ENCODE peak calls at places on chromosomes 11 and 22, in six cellular contexts. X is epithelial cell of esophagus, B is skeletal muscle cell, R is PC-9, H is lung, J is ovary. V is an unnamed sample.

GRCh38 chr22:36136475-36136874 is 24.1 kb downstream of the APOL3 start:
- DNase-seq in X (no peak), R (no peak), H (no peak), J (no peak), B (no peak), V (no peak)

GRCh38 chr11:44471603-44472002 is 93.9 kb upstream of the CD82 start:
- DNase-seq in J (no peak), R (no peak), H (no peak), X (no peak), B (no peak), V (no peak)

GRCh38 chr11:66523611-66524010 is 13.2 kb downstream of the BBS1 start:
- DNase-seq in R (no peak), B (no peak), H (no peak), X (no peak), J (no peak), V (peak)

GRCh38 chr11:8833568-8834275 is 77.3 kb upstream of the AKIP1 start:
- DNase-seq in R (no peak), H (no peak), B (no peak), J (no peak), X (peak), V (no peak)

GRCh38 chr11:70034740-70035365 is 43.3 kb upstream of the ANO1 start:
- DNase-seq in X (no peak), J (no peak), R (no peak), H (no peak), B (no peak), V (no peak)

GRCh38 chr11:13721760-13722159 is 53.3 kb downstream of the FAR1 start:
- DNase-seq in X (peak), J (no peak), R (no peak), H (no peak), B (no peak), V (no peak)

GRCh38 chr11:88538088-88538487 is 200.6 kb upstream of the CTSC start:
- DNase-seq in J (no peak), B (peak), R (no peak), H (no peak), X (peak), V (no peak)

GRCh38 chr11:78351193-78351592 is 66.4 kb downstream of the GAB2 start:
- DNase-seq in B (no peak), H (no peak), R (no peak), J (no peak), X (no peak), V (no peak)

GRCh38 chr11:73622920-73623593 is 23.3 kb upstream of the PLEKHB1 start:
- DNase-seq in H (no peak), R (no peak), J (no peak), X (no peak), B (no peak), V (no peak)

GRCh38 chr11:35564246-35564595 is 38.8 kb upstream of the PAMR1 start:
- DNase-seq in J (no peak), B (no peak), R (no peak), H (no peak), X (no peak), V (no peak)

GRCh38 chr11:108218912-108219783 is 3.3 kb downstream of the NPAT start:
- DNase-seq in X (no peak), J (no peak), R (no peak), H (no peak), B (no peak), V (no peak)
- H3K4me3 ChIP-seq in X (no peak), J (no peak), R (no peak), H (no peak), B (no peak), V (no peak)

GRCh38 chr11:64642876-64643257 is 51.8 kb downstream of the SLC22A12 start:
- DNase-seq in B (no peak), J (peak), R (no peak), H (no peak), X (no peak), V (no peak)
- H3K4me3 ChIP-seq in B (peak), J (peak), R (no peak), H (no peak), X (no peak), V (peak)

GRCh38 chr11:59262419-59262818 is 49.7 kb upstream of the MPEG1 start:
- DNase-seq in X (no peak), J (no peak), R (no peak), B (no peak), H (no peak), V (no peak)
- H3K4me3 ChIP-seq in X (no peak), J (no peak), R (no peak), B (no peak), H (no peak), V (no peak)

GRCh38 chr11:119560961-119561360 is 138.0 kb upstream of the THY1 start:
- DNase-seq in B (no peak), J (no peak), R (no peak), H (no peak), X (no peak), V (no peak)

GRCh38 chr11:119560291-119560690 is 137.3 kb upstream of the THY1 start:
- DNase-seq in X (no peak), J (no peak), H (no peak), B (no peak), R (no peak), V (no peak)
- H3K4me3 ChIP-seq in X (no peak), J (no peak), H (no peak), B (no peak), R (no peak), V (no peak)

GRCh38 chr22:43941449-43941848 is 13.8 kb upstream of the SAMM50 start:
- DNase-seq in X (no peak), J (no peak), B (no peak), H (no peak), R (no peak), V (no peak)

GRCh38 chr22:43948836-43949235 is 6.4 kb upstream of the SAMM50 start:
- DNase-seq in X (no peak), H (no peak), B (no peak), R (no peak), J (no peak), V (no peak)

GRCh38 chr22:43944670-43945430 is 10.4 kb upstream of the SAMM50 start:
- DNase-seq in R (peak), H (no peak), X (peak), J (no peak), B (no peak), V (no peak)

GRCh38 chr22:43946391-43946680 is 8.9 kb upstream of the SAMM50 start:
- DNase-seq in J (no peak), X (no peak), H (no peak), B (no peak), R (no peak), V (no peak)

DNA sequence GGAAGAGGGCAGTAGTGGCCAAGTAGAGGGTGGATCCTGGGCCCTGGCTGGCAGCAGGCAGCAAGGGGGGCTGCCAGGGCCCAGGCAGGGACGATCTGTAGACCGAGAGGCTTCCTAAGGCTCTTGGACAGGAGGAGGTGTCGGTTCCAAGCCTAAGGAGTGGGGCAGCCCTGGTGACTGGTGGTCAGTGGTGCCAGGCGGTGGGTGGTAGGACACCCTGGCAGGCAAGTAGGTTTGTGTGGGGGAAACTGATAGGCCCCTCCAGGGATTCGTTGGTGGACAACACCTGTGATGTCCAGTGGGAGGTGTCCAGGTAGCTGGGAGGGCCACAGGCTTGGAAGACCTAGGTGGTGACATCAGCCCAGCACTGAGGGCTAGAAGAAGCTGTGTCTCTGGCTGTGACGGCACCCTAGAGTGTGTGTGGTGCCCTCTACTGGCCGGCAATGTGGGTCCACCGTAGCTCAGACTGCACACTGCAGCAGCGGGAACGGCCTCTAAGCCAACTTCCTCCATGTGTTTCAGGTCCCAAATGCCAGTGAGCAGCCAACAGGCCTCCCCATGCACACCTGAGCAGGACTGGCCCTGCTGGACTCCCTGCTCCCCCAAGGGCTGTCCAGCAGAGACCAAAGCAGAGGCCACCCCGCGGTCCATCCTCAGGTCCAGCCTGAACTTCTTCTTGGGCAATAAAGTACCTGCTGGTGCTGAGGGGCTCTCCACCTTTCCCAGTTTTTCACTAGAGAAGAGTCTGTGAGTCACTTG is 9.4 kb upstream of the SAMM50 start:
- DNase-seq in X (peak), J (peak), R (peak), B (no peak), H (peak), V (peak)
- H3K4me3 ChIP-seq in X (no peak), J (no peak), R (no peak), B (no peak), H (no peak), V (no peak)

DNA sequence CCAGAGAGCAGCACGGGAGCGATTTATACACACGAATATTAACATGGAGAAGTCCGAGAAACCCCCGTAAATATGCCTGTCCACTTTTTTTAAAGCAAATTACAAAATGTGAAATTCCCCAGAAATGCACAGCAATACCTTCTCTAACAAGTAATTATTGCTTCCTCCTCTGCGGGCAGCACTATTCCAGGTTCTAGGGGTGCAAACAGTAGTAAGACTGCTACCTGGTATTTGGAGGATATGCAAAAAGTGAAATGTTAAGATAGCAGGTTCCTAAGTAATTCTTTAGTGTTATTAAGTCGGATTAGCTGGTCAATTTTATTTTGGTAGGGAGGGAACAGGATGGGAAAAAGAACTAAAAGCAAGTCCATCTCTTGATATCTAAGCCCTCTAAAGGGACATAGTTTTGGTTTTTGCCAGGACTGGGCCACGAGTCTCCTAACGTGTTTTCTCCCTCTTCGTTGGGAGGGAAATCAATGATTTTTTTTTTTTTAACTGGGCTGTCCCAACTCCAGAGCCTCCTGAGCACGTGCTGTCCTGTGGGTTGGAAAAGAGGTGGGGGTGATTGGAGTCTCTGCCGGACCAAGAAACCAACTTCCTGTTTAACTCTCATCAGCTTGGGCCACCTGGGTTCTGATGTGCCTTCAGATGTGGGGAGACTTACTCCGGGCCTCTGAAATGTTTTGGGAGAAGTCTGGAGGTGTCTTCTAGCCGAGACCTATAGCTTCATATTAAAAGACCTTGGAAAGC is 1.7 kb upstream of the XBP1 start:
- DNase-seq in R (no peak), X (no peak), B (no peak), H (no peak), J (no peak), V (no peak)
- H3K4me3 ChIP-seq in R (peak), X (peak), B (peak), H (no peak), J (peak), V (peak)

GRCh38 chr11:72079776-72080325 is 491 bp downstream of the NUMA1 start:
- DNase-seq in X (no peak), R (no peak), B (no peak), H (no peak), J (peak), V (no peak)
- H3K4me3 ChIP-seq in X (peak), R (peak), B (peak), H (peak), J (peak), V (peak)

DNA sequence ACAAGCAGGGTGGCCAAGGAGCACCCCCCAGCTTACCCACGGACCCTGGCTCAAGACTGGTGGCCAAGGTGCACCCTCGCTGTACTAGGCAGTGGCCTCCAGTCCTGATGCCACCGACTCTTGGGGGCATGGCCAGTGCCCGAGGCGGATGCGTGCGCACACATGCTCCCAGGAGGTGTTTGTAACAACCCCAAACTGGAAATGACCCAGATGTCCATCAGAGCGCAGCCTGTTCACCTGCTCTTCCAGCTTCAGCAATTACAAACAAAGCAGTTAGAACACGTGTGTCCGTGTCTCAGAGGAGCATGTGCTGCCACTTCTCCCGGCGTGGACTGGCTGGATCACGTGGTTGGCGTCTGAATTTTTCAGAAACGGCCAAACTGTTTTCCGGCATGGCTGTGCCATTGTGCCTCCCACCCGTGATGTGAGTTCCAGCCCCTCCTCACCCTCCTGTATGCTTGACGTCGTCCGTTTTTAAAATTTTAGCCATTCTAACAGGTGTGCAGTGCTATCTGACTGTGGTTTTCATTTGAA is 7.1 kb upstream of the MUC6 start:
- DNase-seq in H (no peak), X (no peak), J (no peak), R (no peak), B (no peak), V (peak)
- H3K4me3 ChIP-seq in H (no peak), X (no peak), J (no peak), R (no peak), B (no peak), V (no peak)

GRCh38 chr11:46529928-46530574 is 63.8 kb downstream of the AMBRA1 start:
- DNase-seq in X (no peak), H (no peak), J (no peak), R (no peak), B (no peak), V (no peak)

GRCh38 chr11:46534713-46535112 is 59.1 kb downstream of the AMBRA1 start:
- DNase-seq in X (no peak), H (no peak), J (no peak), B (no peak), R (no peak), V (no peak)

GRCh38 chr11:46535688-46536087 is 58.1 kb downstream of the AMBRA1 start:
- DNase-seq in J (no peak), H (no peak), X (no peak), R (no peak), B (no peak), V (no peak)

GRCh38 chr11:46537121-46537520 is 56.7 kb downstream of the AMBRA1 start:
- DNase-seq in H (no peak), B (no peak), J (no peak), X (no peak), R (no peak), V (no peak)

DNA sequence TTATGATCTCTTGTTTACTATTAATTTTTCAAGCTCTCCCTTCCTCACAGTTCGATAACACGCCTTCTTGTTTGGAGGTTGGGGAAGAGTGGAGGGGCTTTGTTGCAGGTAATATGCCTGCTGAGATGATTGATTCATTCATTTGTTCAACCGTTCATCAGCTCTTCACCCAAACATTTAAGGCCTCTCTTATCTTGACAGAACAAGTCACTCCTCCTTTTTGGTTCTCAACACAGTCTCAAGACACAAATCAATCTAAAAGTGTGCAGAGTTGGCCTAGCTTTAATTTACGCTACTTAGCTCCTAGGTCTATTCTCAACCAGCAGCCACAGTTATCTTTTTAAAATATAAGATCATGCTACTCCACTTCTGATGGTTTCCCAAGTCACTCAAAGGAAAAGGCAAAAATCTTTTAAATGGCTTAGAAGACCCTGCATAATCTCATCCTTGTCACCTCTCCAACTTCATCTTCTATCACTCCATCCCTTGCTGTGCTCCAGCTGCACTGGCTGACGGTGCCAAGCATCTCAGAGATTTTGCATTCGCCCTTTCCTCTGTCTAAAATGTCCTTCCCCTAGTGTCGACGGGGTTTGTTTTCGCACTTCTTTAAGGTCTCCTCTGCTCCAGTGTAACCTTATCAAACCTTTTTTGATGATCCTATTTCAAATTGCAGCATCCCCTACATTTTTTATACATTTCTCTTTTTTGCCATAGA is 60.3 kb downstream of the AMBRA1 start:
- DNase-seq in H (no peak), J (no peak), X (no peak), B (no peak), R (no peak), V (no peak)
- H3K4me3 ChIP-seq in H (no peak), J (no peak), X (no peak), B (no peak), R (no peak), V (no peak)

DNA sequence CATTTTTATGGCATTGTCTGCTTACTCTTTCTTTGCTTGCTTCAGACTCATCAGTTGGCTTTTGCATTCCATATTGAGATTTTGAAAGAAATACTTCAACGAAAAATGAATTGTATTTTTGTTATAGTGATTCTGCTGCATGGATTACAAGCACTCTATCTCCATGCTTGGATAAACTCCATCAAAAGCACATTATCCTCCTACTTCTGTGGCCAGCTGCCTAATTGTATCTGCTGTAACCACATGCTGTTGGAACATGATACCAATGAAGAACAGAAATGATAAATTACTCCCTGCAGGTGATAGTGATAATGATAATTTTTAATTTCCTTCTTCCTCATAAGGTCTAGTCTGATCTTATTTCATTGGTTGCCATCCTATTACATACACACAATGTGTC is 100.8 kb downstream of the PRMT3 start:
- DNase-seq in R (no peak), X (no peak), B (no peak), H (no peak), J (no peak), V (no peak)
- H3K4me3 ChIP-seq in R (no peak), X (no peak), B (no peak), H (no peak), J (no peak), V (no peak)

V was measured in left ventricle myocardium inferior.